ENCODE peak calls at places on chromosome 13, in four cellular contexts. Y is H1, R is GM23338, C is astrocyte. Q is an unnamed sample.

GRCh38 chr13:36090592-36090991 is 40.6 kb downstream of the DCLK1 start:
- DNase-seq in R (no peak), C (peak; percentile 8), Y (no peak), Q (no peak)

GRCh38 chr13:44188257-44188656 is 185.4 kb upstream of the SERP2 start:
- DNase-seq in Y (no peak), C (peak; percentile 66), R (no peak), Q (peak; percentile 80)

GRCh38 chr13:30845297-30846214 is 60.5 kb upstream of the MEDAG start:
- DNase-seq in Y (no peak), C (no peak), R (no peak), Q (no peak)

GRCh38 chr13:112616586-112617381 is 28.8 kb upstream of the TUBGCP3 start:
- DNase-seq in Y (peak; percentile 53), R (peak; percentile 75), C (peak; percentile 9), Q (no peak)

GRCh38 chr13:84609716-84610115 is 727.4 kb upstream of the SLITRK1 start:
- DNase-seq in R (no peak), Y (no peak), C (peak; percentile 80), Q (no peak)

GRCh38 chr13:65789815-65790214 is 1440.3 kb downstream of the PCDH9 start:
- DNase-seq in Y (no peak), R (no peak), C (no peak), Q (no peak)

GRCh38 chr13:35039012-35039411 is 96.9 kb downstream of the NBEA start:
- DNase-seq in C (no peak), Y (no peak), R (no peak), Q (no peak)

GRCh38 chr13:24997367-24997967 is 98.5 kb upstream of the PABPC3 start:
- DNase-seq in R (peak; percentile 79), C (no peak), Y (no peak), Q (no peak)

GRCh38 chr13:29859971-29860370 is 9.6 kb upstream of the UBL3 start:
- DNase-seq in C (peak; percentile 58), Y (no peak), R (no peak), Q (no peak)

GRCh38 chr13:109166807-109167206 is 537.4 kb downstream of the MYO16 start:
- DNase-seq in R (no peak), Y (no peak), C (no peak), Q (no peak)

GRCh38 chr13:76759877-76760276 is 126.3 kb downstream of the KCTD12 start:
- DNase-seq in R (no peak), C (peak; percentile 65), Y (no peak), Q (no peak)

GRCh38 chr13:110228936-110229904 is 77.7 kb downstream of the COL4A1 start:
- DNase-seq in R (no peak), C (no peak), Y (no peak), Q (no peak)

GRCh38 chr13:41053384-41053826 is 7.9 kb upstream of the WBP4 start:
- DNase-seq in R (no peak), Y (no peak), C (no peak), Q (peak; percentile 37)

GRCh38 chr13:43448605-43449004 is 338.2 kb downstream of the ENOX1 start:
- DNase-seq in Y (no peak), C (peak; percentile 4), R (no peak), Q (no peak)

GRCh38 chr13:41565221-41565620 is 107.9 kb downstream of the RGCC start:
- DNase-seq in R (no peak), Y (no peak), C (peak; percentile 98), Q (no peak)

GRCh38 chr13:68064371-68064770 is 834.2 kb upstream of the PCDH9 start:
- DNase-seq in C (no peak), R (no peak), Y (no peak), Q (no peak)

GRCh38 chr13:113863511-113864302 is at the start of gene GAS6:
- DNase-seq in C (no peak), Y (peak; percentile 65), R (peak; percentile 48), Q (no peak)
- TF ChIP-seq EZH2 in C (no peak), Y (no peak), R (peak; percentile 49), Q (no peak)

DNA sequence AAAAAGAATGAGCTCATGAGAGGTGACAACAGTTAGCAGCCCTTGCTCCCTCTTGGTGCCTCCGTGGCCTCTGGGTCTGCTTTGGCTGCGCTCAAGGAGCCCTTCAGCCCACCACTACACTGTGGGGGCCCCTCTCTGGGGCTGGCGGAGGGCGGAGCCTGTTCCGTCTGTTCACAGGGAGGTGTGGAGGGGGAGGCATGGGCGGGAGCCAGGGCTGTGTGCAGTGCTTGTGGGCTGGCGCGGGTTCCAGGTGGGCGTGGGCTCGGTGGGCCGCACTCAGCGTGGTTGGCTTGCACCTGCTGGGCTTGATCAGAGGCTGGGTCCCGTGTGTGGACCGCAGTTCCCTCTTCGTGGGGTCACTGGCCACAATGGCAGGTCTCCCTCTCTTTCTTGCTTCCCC is 953.4 kb upstream of the PRR20A start:
- DNase-seq in C (no peak), R (no peak), Y (no peak), Q (no peak)
- H3K27me3 ChIP-seq in C (no peaks in the 10 kb centered on the region), R (no peaks in the 10 kb centered on the region), Y (no peaks in the 10 kb centered on the region), Q (no peaks in the 10 kb centered on the region)

GRCh38 chr13:78603240-78603947 is at the start of gene POU4F1:
- DNase-seq in C (no peak), Y (peak; percentile 90), R (peak; percentile 94), Q (no peak)
- H3K4me3 ChIP-seq in C (no peak within 1 kb of the TSS), Y (peak within 1 kb of the TSS; percentile 40), R (peak within 1 kb of the TSS; percentile 62), Q (no peak within 1 kb of the TSS)

GRCh38 chr13:27826379-27827353 is 34.4 kb downstream of the GSX1 start:
- DNase-seq in Y (peak; percentile 99), C (peak; percentile 63), R (peak; percentile 93), Q (peak; percentile 53)

GRCh38 chr13:27827646-27828045 is 35.4 kb downstream of the GSX1 start:
- DNase-seq in C (no peak), R (no peak), Y (no peak), Q (no peak)

GRCh38 chr13:27834095-27834494 is 41.8 kb downstream of the GSX1 start:
- DNase-seq in R (no peak), Y (no peak), C (no peak), Q (no peak)

GRCh38 chr13:27833206-27833605 is 40.9 kb downstream of the GSX1 start:
- DNase-seq in C (no peak), Y (no peak), R (no peak), Q (no peak)

DNA sequence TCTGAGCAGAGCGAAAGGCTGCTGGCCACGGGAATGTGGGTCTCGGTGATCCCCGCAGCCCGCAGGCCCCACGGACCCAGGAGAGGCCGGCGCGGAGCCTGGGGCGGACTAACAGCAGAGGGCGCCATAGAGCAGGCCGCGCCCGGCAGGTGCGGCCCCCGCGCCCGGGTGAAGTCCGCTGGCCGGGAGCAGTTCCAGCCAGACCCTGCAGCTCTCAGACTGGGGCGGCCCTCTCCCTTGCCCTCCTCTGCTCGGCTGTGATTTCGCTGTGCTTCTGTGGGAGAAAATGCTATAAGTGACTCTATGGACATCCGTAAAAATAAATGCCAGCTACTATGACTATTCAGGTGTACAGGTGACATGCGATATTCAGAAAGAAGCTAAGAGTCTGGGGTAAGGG is 37.7 kb downstream of the GSX1 start:
- DNase-seq in R (peak; percentile 80), Y (peak; percentile 91), C (no peak), Q (no peak)
- TF ChIP-seq EZH2 in R (no peak), Y (no peak), C (no peak), Q (no peak)

GRCh38 chr13:57634829-57635165 is 3.3 kb downstream of the PCDH17 start:
- DNase-seq in Y (no peak), R (peak; percentile 43), C (no peak), Q (no peak)
- H3K27me3 ChIP-seq in Y (peaks cover 44% of the 10 kb centered on the region), R (peaks cover 78% of the 10 kb centered on the region), C (peaks cover 28% of the 10 kb centered on the region), Q (no peaks in the 10 kb centered on the region)

GRCh38 chr13:23695196-23695595 is 125.0 kb downstream of the TNFRSF19 start:
- DNase-seq in R (peak; percentile 44), Y (no peak), C (no peak), Q (no peak)
- H3K4me3 ChIP-seq in R (peak overlapping the region; percentile 54), Y (no peak overlapping the region), C (no peak overlapping the region), Q (no peak overlapping the region)

Q was measured in PC-9.